ENCODE peak calls at places on chromosome 11, in eight cellular contexts. O is SJCRH30; B is GM23248; P is ovary; V is hepatocyte; M is tibial nerve; L is neural progenitor cell; Z is CD4-positive, CD25-positive, alpha-beta regulatory T cell. W is an unnamed sample. For H3K27me3 and H3K9me3, the result is how much of the 10 kb centered on the place peaks cover.

GRCh38 chr11:78907636-78908035 is 333.0 kb upstream of the NARS2 start:
- DNase-seq in P (no peak), Z (no peak), O (no peak), L (no peak), M (no peak), B (no peak), V (peak), W (no peak)

GRCh38 chr11:75326439-75326810 is 25.0 kb downstream of the ARRB1 start:
- DNase-seq in B (no peak), L (no peak), V (no peak), M (no peak), Z (no peak), O (no peak), P (no peak), W (no peak)

GRCh38 chr11:36265793-36266628 is 23.2 kb downstream of the COMMD9 start:
- DNase-seq in O (peak), V (peak), L (peak), B (peak), P (peak), M (peak), Z (peak), W (peak)

GRCh38 chr11:3950996-3951662 is 95.7 kb downstream of the STIM1 start:
- DNase-seq in B (peak), P (no peak), M (no peak), O (no peak), L (peak), Z (peak), V (peak), W (no peak)

GRCh38 chr11:63849691-63850090 is 10.8 kb downstream of the MARK2 start:
- DNase-seq in Z (no peak), B (no peak), P (no peak), V (no peak), O (no peak), L (no peak), M (no peak), W (no peak)

GRCh38 chr11:13114566-13115465 is 105.7 kb downstream of the RASSF10 start:
- DNase-seq in O (peak), Z (no peak), B (peak), L (peak), V (peak), M (no peak), P (no peak), W (no peak)

GRCh38 chr11:2207212-2207611 is 35.6 kb upstream of the TH start:
- DNase-seq in L (no peak), M (no peak), V (no peak), Z (no peak), O (no peak), B (no peak), P (peak), W (no peak)

GRCh38 chr11:128297805-128298204 is 289.6 kb downstream of the ETS1 start:
- DNase-seq in V (no peak), O (no peak), L (no peak), M (no peak), Z (no peak), P (no peak), B (no peak), W (no peak)

GRCh38 chr11:64791781-64792291 is 11.2 kb downstream of the MAP4K2 start:
- DNase-seq in P (peak), L (no peak), O (no peak), V (no peak), B (no peak), Z (no peak), M (no peak), W (peak)

GRCh38 chr11:17730608-17731462 is 3.7 kb upstream of the KCNC1 start:
- DNase-seq in Z (peak), M (peak), V (peak), L (peak), P (peak), B (peak), O (peak), W (peak)

GRCh38 chr11:45457649-45458048 is 171.5 kb upstream of the SYT13 start:
- DNase-seq in B (peak), M (no peak), Z (no peak), L (no peak), V (peak), O (no peak), P (no peak), W (no peak)

GRCh38 chr11:122696662-122697061 is 41.1 kb downstream of the UBASH3B start:
- DNase-seq in L (no peak), M (no peak), B (no peak), Z (peak), P (no peak), V (no peak), O (no peak), W (no peak)

GRCh38 chr11:2584812-2585565 is 114.8 kb downstream of the KCNQ1OT1 start:
- DNase-seq in Z (no peak), L (no peak), P (peak), O (no peak), V (peak), M (no peak), B (no peak), W (peak)

GRCh38 chr11:2998073-2998850 is 6.1 kb upstream of the NAP1L4 start:
- DNase-seq in O (no peak), Z (no peak), V (no peak), M (no peak), L (no peak), P (no peak), B (no peak), W (no peak)

GRCh38 chr11:57315491-57315890 is 9.3 kb downstream of the TNKS1BP1 start:
- DNase-seq in L (no peak), V (no peak), Z (peak), B (no peak), O (peak), P (no peak), M (no peak), W (peak)

GRCh38 chr11:96635655-96636054 is 245.8 kb downstream of the JRKL start:
- DNase-seq in L (no peak), M (no peak), B (no peak), P (no peak), O (no peak), V (no peak), Z (no peak), W (peak)

GRCh38 chr11:62879150-62879549 is 1.5 kb upstream of the SLC3A2 start:
- DNase-seq in O (no peak), M (no peak), L (no peak), B (no peak), V (no peak), P (no peak), Z (no peak), W (no peak)

GRCh38 chr11:90229791-90230190 is 6.9 kb upstream of the CHORDC1 start:
- DNase-seq in L (no peak), M (no peak), O (no peak), V (no peak), P (no peak), Z (no peak), B (peak), W (no peak)

GRCh38 chr11:70111269-70112016 is 33.3 kb downstream of the ANO1 start:
- DNase-seq in B (peak), Z (no peak), L (peak), V (peak), O (peak), M (no peak), P (no peak), W (peak)

DNA sequence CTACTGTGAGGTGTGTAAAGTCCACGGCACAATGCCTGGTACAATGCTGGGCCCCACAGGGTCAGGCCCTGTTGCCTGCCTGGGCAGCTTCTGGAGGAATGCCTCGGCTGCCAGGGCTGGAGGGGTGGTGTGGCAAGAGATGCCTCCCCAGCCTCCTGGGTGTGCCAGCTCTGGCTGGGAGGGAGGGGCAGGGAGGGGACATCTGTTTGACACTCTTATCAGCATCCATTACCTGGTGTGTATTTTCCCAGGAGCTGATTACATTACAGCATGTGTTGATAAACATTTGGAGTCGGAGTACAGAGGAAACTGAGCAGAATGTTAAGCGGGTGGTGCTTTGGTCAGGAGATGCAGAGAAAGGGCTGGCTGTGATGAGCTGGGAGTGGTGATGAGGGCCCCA is 11.0 kb upstream of the NECTIN1 start:
- DNase-seq in L (no peak), O (no peak), M (no peak), B (no peak), V (no peak), Z (no peak), P (no peak), W (no peak)
- H3K27me3 ChIP-seq in L (under half), O (under half), M (under half), B (under half), V (under half), Z (under half), P (under half), W (under half)

GRCh38 chr11:117180020-117180419 is 1.5 kb downstream of the SIDT2 start:
- DNase-seq in L (no peak), P (peak), V (no peak), Z (no peak), O (peak), B (peak), M (no peak), W (no peak)

GRCh38 chr11:117181586-117182550 is 3.3 kb downstream of the SIDT2 start:
- DNase-seq in B (no peak), M (no peak), P (no peak), Z (no peak), V (no peak), O (no peak), L (no peak), W (no peak)

GRCh38 chr11:117182551-117182935 is 4.0 kb downstream of the SIDT2 start:
- DNase-seq in Z (no peak), P (no peak), V (no peak), M (no peak), O (no peak), B (no peak), L (no peak), W (peak)

GRCh38 chr11:117179048-117179999 is 781 bp downstream of the SIDT2 start:
- DNase-seq in B (peak), M (no peak), L (peak), V (peak), P (peak), Z (peak), O (peak), W (no peak)

GRCh38 chr11:117180661-117181585 is 2.4 kb downstream of the SIDT2 start:
- DNase-seq in V (peak), Z (peak), P (peak), B (peak), O (no peak), M (peak), L (peak), W (peak)
- H3K4me3 ChIP-seq in V (no peak), Z (peak), P (no peak), B (peak), O (no peak), M (no peak), L (no peak), W (peak)

GRCh38 chr11:41720761-41721160 is 261.3 kb upstream of the LRRC4C start:
- DNase-seq in M (no peak), L (peak), P (no peak), O (no peak), B (no peak), Z (no peak), V (no peak), W (no peak)

GRCh38 chr11:41714101-41714500 is 254.6 kb upstream of the LRRC4C start:
- DNase-seq in O (no peak), M (no peak), B (no peak), Z (no peak), V (no peak), P (no peak), L (no peak), W (no peak)

DNA sequence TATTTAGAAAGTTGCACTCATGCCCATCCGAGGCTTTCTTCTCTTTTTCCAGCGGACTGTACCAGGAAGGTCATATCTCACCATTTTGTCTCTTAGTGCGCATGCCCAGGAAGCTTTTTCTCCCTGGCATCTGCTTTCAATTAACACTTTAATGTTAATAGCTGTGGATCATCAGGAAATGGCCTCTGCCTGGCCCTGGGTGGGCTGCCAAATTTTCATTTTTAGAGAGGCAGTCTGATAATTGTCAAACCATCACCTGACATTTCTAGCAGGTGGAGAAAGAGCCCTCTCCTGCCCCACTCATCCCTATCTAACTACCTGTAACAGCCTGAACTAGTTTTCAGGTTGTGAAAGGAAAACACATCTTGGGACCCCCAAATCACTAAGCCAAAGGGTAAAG is 257.4 kb upstream of the LRRC4C start:
- DNase-seq in P (no peak), B (no peak), M (no peak), Z (no peak), O (no peak), V (no peak), L (no peak), W (no peak)
- H3K9me3 ChIP-seq in P (under half), B (under half), M (under half), Z (under half), O (under half), V (under half), L (under half), W (under half)

GRCh38 chr11:34566209-34566551 is 52.6 kb upstream of the ELF5 start:
- DNase-seq in Z (no peak), L (no peak), V (no peak), M (no peak), O (no peak), B (no peak), P (no peak), W (no peak)
- H3K27me3 ChIP-seq in Z (under half), L (under half), V (under half), M (under half), O (under half), B (under half), P (under half), W (under half)

GRCh38 chr11:112163875-112164521 is at the start of gene IL18:
- DNase-seq in V (peak), Z (no peak), O (no peak), M (peak), P (no peak), B (peak), L (peak), W (peak)
- H3K4me3 ChIP-seq in V (no peak), Z (no peak), O (no peak), M (peak), P (no peak), B (peak), L (no peak), W (peak)

GRCh38 chr11:134450186-134450585 is 38.1 kb upstream of the B3GAT1 start:
- DNase-seq in Z (no peak), M (no peak), O (no peak), L (no peak), B (no peak), P (no peak), V (no peak), W (no peak)
- H3K9me3 ChIP-seq in Z (under half), M (under half), O (under half), L (under half), B (under half), P (under half), V (under half), W (under half)

GRCh38 chr11:418343-419247 is 3.8 kb upstream of the SIGIRR start:
- DNase-seq in P (no peak), L (no peak), M (no peak), O (no peak), Z (no peak), V (no peak), B (no peak), W (no peak)

GRCh38 chr11:420911-421321 is 6.1 kb upstream of the SIGIRR start:
- DNase-seq in P (no peak), M (no peak), V (no peak), B (no peak), L (no peak), O (no peak), Z (no peak), W (no peak)

GRCh38 chr11:417652-418342 is 3.0 kb upstream of the SIGIRR start:
- DNase-seq in O (no peak), M (no peak), B (no peak), P (no peak), Z (no peak), L (no peak), V (no peak), W (no peak)

GRCh38 chr11:420054-420910 is 5.5 kb upstream of the SIGIRR start:
- DNase-seq in M (no peak), O (no peak), Z (no peak), B (no peak), V (no peak), L (no peak), P (no peak), W (peak)

GRCh38 chr11:419248-420005 is 4.6 kb upstream of the SIGIRR start:
- DNase-seq in M (no peak), V (no peak), L (no peak), P (no peak), Z (no peak), O (no peak), B (no peak), W (no peak)
- H3K27me3 ChIP-seq in M (half or more), V (under half), L (half or more), P (under half), Z (under half), O (under half), B (under half), W (under half)

W was measured in psoas muscle.